ENCODE peak calls at places on chromosomes 3 and 15, in five cellular contexts. O is HCT116, J is endothelial cell of umbilical vein, W is K562, R is A549. T is an unnamed sample.

GRCh38 chr3:140910860-140911259 is 30.8 kb upstream of the SLC25A36 start:
- DNase-seq in O (peak; percentile 51), J (peak; percentile 39), W (peak; percentile 31), R (peak; percentile 12), T (no peak)

GRCh38 chr15:98845138-98845884 is 162.3 kb downstream of the PGPEP1L start:
- DNase-seq in O (no peak), J (peak; percentile 16), W (no peak), R (peak; percentile 42), T (peak; percentile 66)

GRCh38 chr3:127535901-127536817 is 54.4 kb downstream of the TPRA1 start:
- DNase-seq in O (no peak), J (no peak), W (no peak), R (no peak), T (no peak)

GRCh38 chr3:174191380-174191779 is 667.8 kb upstream of the NAALADL2 start:
- DNase-seq in O (no peak), J (peak; percentile 28), W (no peak), R (no peak), T (no peak)

GRCh38 chr3:56005196-56005805 is 463.0 kb downstream of the ERC2 start:
- DNase-seq in O (no peak), J (no peak), W (no peak), R (no peak), T (peak; percentile 3)

GRCh38 chr3:37694236-37694635 is 167.4 kb upstream of the CTDSPL start:
- DNase-seq in O (no peak), J (no peak), W (no peak), R (no peak), T (no peak)

GRCh38 chr3:25663324-25664065 is 1.2 kb downstream of the TOP2B start:
- DNase-seq in O (peak; percentile 8), J (peak; percentile 58), W (peak; percentile 64), R (peak; percentile 14), T (peak; percentile 53)

GRCh38 chr3:11668243-11669232 is 24.8 kb upstream of the VGLL4 start:
- DNase-seq in O (no peak), J (no peak), W (no peak), R (no peak), T (no peak)

GRCh38 chr3:196517919-196518318 is 2.8 kb upstream of the SMCO1 start:
- DNase-seq in O (no peak), J (no peak), W (peak; percentile 77), R (no peak), T (no peak)

GRCh38 chr3:116077557-116077956 is 367.7 kb downstream of the LSAMP start:
- DNase-seq in O (no peak), J (no peak), W (peak; percentile 35), R (no peak), T (no peak)

GRCh38 chr3:190345027-190345821 is 23.0 kb upstream of the CLDN1 start:
- DNase-seq in O (no peak), J (peak; percentile 75), W (no peak), R (peak; percentile 96), T (no peak)

GRCh38 chr3:143617050-143617449 is 231.2 kb downstream of the SLC9A9 start:
- DNase-seq in O (no peak), J (no peak), W (no peak), R (no peak), T (no peak)

GRCh38 chr3:186108106-186108940 is 566 bp downstream of the ETV5 start:
- DNase-seq in O (peak; percentile 33), J (peak; percentile 64), W (peak; percentile 63), R (peak; percentile 70), T (peak; percentile 85)

GRCh38 chr15:83837946-83838571 is 184.1 kb downstream of the ADAMTSL3 start:
- DNase-seq in O (peak; percentile 51), J (no peak), W (peak; percentile 15), R (peak; percentile 67), T (peak; percentile 46)

GRCh38 chr3:50256978-50257890 is 11.7 kb upstream of the SEMA3B start:
- DNase-seq in O (no peak), J (peak; percentile 66), W (peak; percentile 33), R (peak; percentile 48), T (peak; percentile 62)

GRCh38 chr15:41559239-41559488 is 152 bp downstream of the TYRO3 start:
- DNase-seq in O (no peak), J (no peak), W (no peak), R (no peak), T (no peak)

GRCh38 chr3:114669614-114670013 is 375.8 kb downstream of the TIGIT start:
- DNase-seq in O (no peak), J (no peak), W (no peak), R (no peak), T (no peak)

GRCh38 chr15:38705421-38706219 is 141.0 kb upstream of the RASGRP1 start:
- DNase-seq in O (no peak), J (no peak), W (no peak), R (no peak), T (no peak)

GRCh38 chr3:76242886-76243753 is 457.8 kb upstream of the ZNF717 start:
- DNase-seq in O (no peak), J (no peak), W (no peak), R (no peak), T (no peak)

GRCh38 chr3:112093180-112093522 is 7.0 kb downstream of the C3orf52 start:
- DNase-seq in O (no peak), J (no peak), W (no peak), R (no peak), T (no peak)

GRCh38 chr3:129182390-129183180 is 1.1 kb downstream of the CNBP start:
- DNase-seq in O (no peak), J (peak; percentile 52), W (peak; percentile 40), R (no peak), T (peak; percentile 69)

GRCh38 chr3:31170932-31171670 is 276.6 kb upstream of the GADL1 start:
- DNase-seq in O (no peak), J (peak; percentile 21), W (no peak), R (peak; percentile 51), T (peak; percentile 15)

GRCh38 chr3:122586098-122586497 is 8.6 kb downstream of the PARP15 start:
- DNase-seq in O (no peak), J (no peak), W (no peak), R (no peak), T (no peak)

GRCh38 chr3:113186566-113186965 is 24.8 kb upstream of the BOC start:
- DNase-seq in O (no peak), J (no peak), W (no peak), R (no peak), T (no peak)

GRCh38 chr3:94063497-94064119 is 747 bp downstream of the NSUN3 start:
- DNase-seq in O (no peak), J (no peak), W (peak; percentile 27), R (no peak), T (peak; percentile 18)

GRCh38 chr3:94065819-94066218 is 3.0 kb downstream of the NSUN3 start:
- DNase-seq in O (no peak), J (no peak), W (no peak), R (no peak), T (no peak)

GRCh38 chr3:94061297-94061696 is 1.4 kb downstream of the DHFR2 start:
- DNase-seq in O (no peak), J (no peak), W (no peak), R (no peak), T (no peak)

GRCh38 chr3:94064243-94064642 is 1.4 kb downstream of the NSUN3 start:
- DNase-seq in O (no peak), J (no peak), W (peak; percentile 8), R (no peak), T (no peak)

DNA sequence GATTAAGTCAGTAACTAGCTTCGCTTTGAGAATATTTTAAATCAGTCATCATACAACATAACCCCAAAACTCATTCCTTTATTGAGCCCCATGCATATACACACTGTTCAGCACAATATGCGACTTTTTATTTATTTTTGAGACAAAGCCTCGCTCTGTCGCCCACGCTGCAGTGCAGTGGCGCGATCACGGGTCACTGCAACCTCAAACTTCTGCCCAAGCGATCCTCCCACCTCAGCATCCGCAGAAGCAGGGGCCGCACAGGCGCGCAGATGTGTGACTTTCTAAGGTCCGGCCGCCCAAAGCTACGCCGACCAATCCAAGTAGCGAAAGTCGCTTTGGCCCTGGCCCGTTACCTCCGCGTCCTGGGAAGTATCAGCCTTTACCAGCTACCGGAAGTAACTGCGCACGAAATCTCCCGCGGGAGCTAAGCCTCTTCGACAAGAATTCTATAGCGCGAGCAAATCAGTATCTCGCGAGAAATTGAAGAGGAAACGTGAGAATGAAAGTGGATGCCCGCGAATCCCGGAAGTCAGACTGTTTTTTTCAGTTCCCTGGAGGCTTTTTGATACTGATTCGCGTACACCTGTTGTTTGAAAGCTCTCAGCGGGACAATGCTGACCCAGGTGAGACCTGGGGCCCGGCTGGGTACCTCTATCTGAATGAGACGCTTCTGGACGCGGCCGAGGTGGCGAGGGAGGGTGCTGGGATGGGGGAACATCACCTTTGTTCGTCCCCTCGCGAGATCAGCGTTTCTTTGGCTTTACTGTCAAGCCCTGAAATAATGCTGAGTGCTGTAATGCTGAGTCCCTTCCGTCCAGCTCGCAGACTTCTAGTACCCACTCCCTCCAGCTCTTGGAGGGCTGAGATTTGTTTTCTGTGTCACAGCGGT is at the start of the genes DHFR2 and NSUN3:
- DNase-seq in O (peak; percentile 95), J (peak; percentile 97), W (peak; percentile 94), R (peak; percentile 98), T (peak; percentile 98)
- TF ChIP-seq POLR2A in O (peak; percentile 64), J (peak; percentile 74), W (peak; percentile 85), R (peak; percentile 79), T (peak; percentile 69)

GRCh38 chr3:195159819-195160175 is 111.2 kb downstream of the XXYLT1 start:
- DNase-seq in O (no peak), J (no peak), W (no peak), R (no peak), T (no peak)
- TF ChIP-seq MAX in O (no peak), J (no peak), W (no peak), R (no peak), T (no peak)

DNA sequence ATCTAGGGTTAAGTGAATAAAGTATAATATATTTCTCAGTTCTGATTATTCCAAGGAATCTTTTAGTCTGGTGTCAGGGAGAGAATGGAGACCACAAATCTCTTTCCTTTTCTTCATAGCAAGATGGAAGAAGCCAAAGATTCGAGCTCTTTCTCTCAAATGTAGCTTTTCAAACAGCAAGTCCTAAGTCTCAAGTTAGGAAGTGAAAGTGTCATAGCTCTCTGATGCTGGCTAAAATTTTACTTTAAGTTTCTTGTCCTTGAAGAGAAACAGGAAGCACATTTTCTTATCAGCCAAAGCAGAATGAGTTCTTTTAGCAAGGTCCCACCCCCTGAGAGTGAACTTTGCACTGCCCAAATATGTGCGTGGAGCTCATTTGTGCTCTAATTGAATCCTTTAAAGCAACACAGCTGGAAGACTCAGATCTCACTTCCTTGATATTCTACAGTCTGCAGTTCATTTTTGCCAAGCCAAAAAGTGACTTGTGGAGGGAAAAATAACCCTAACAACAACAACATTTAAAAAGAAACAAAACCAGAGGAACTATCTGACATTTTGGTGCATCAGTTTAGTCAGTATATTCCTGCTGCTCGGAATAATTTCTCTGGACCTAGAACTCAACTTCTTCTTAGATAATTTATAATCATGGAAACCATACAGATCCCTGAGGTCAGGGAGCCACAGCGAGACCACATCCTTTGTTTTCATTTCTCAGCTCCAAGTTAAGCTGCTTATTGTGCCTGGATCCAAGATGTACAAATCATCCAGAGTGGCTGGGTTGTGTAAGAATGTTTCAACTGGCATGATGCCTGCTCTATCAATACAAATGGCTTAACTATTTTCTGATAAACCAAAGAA is 238.7 kb upstream of the P2RY1 start:
- DNase-seq in O (no peak), J (peak; percentile 97), W (peak; percentile 94), R (no peak), T (peak; percentile 89)
- H3K4me3 ChIP-seq in O (no peak overlapping the region), J (no peak overlapping the region), W (no peak overlapping the region), R (no peak overlapping the region), T (no peak overlapping the region)

DNA sequence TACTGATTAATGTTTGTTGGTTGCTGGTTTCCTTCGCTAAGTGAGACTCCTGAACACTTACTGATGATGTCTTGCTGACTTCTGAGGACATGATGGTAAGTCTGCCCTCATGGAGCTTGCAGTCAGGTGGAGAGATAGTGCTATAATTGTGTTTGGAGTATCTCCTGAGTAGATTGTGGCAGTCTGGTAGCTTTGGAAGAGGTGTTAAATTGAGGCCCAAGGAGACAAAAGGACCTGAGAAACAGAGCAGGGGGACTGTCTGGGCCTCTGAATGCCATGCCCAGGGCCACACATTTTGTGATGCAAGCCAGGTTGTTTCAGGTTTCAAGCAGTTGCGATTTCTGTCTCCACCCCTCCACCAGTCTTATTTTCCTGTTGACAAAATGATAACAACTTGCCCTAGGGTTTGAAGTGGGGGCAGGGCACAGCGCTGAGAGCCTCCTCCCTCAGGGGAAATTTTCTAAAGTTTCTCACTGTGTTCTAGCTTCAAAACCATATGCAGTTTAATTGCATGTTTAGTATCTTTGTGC is 16.7 kb downstream of the SMAD3 start:
- DNase-seq in O (no peak), J (peak; percentile 38), W (peak; percentile 60), R (no peak), T (peak; percentile 55)
- TF ChIP-seq POLR2A in O (no peak), J (no peak), W (no peak), R (no peak), T (no peak)